ENCODE peak calls at places on chromosomes 7 and 10, in ten cellular contexts. C is fibroblast of lung, Q is IMR-90, G is mammary epithelial cell, V is GM23248, H is neuronal stem cell, I is PC-3, T is osteoblast, E is OCI-LY7, W is H9. N is an unnamed sample.
A peak's percentile ranks its signal among the peaks of the same experiment; 100 is the strongest.

GRCh38 chr10:49139866-49140195 is 6.0 kb upstream of the FAM170B start:
- DNase-seq in W (no peak), Q (peak; percentile 99), T (peak; percentile 96), V (peak; percentile 99), G (peak; percentile 76), C (peak; percentile 96), E (no peak), I (peak; percentile 95), H (no peak), N (no peak)

GRCh38 chr7:18566829-18567228 is 71.3 kb downstream of the HDAC9 start:
- DNase-seq in T (no peak), V (no peak), W (no peak), G (peak; percentile 7), I (no peak), H (no peak), C (no peak), Q (no peak), E (peak; percentile 96), N (no peak)

GRCh38 chr7:54904986-54905385 is 113.8 kb upstream of the EGFR start:
- DNase-seq in H (no peak), G (no peak), I (no peak), T (no peak), Q (no peak), E (no peak), W (no peak), V (no peak), C (no peak), N (no peak)

GRCh38 chr10:118210276-118210675 is 131.8 kb downstream of the FAM204A start:
- DNase-seq in V (peak; percentile 47), C (peak; percentile 0), H (no peak), G (peak; percentile 57), T (no peak), I (no peak), Q (no peak), E (no peak), W (no peak), N (no peak)

GRCh38 chr10:119538632-119539358 is 3.7 kb downstream of the RGS10 start:
- DNase-seq in H (no peak), G (no peak), E (peak; percentile 40), Q (no peak), W (no peak), V (peak; percentile 30), I (peak; percentile 31), C (no peak), T (peak; percentile 75), N (peak; percentile 40)

GRCh38 chr10:15898046-15898445 is 37.7 kb upstream of the MINDY3 start:
- DNase-seq in H (no peak), W (no peak), G (peak; percentile 19), I (peak; percentile 46), C (peak; percentile 5), V (peak; percentile 65), E (peak; percentile 18), Q (peak; percentile 8), T (no peak), N (no peak)

GRCh38 chr10:64430690-64431323 is 909.6 kb downstream of the REEP3 start:
- DNase-seq in Q (no peak), T (no peak), H (peak; percentile 59), E (peak; percentile 1), V (no peak), W (peak; percentile 80), C (no peak), I (peak; percentile 81), G (no peak), N (no peak)

GRCh38 chr7:29588900-29589696 is 25.5 kb downstream of the PRR15 start:
- DNase-seq in C (no peak), Q (peak; percentile 22), H (no peak), V (peak; percentile 52), I (peak; percentile 65), G (no peak), W (peak; percentile 66), T (peak; percentile 58), E (peak; percentile 52), N (peak; percentile 51)

GRCh38 chr10:31769564-31769963 is 159.1 kb downstream of the ARHGAP12 start:
- DNase-seq in T (peak; percentile 93), C (peak; percentile 87), I (peak; percentile 56), G (peak; percentile 74), H (no peak), V (peak; percentile 86), E (no peak), Q (peak; percentile 87), W (no peak), N (no peak)

DNA sequence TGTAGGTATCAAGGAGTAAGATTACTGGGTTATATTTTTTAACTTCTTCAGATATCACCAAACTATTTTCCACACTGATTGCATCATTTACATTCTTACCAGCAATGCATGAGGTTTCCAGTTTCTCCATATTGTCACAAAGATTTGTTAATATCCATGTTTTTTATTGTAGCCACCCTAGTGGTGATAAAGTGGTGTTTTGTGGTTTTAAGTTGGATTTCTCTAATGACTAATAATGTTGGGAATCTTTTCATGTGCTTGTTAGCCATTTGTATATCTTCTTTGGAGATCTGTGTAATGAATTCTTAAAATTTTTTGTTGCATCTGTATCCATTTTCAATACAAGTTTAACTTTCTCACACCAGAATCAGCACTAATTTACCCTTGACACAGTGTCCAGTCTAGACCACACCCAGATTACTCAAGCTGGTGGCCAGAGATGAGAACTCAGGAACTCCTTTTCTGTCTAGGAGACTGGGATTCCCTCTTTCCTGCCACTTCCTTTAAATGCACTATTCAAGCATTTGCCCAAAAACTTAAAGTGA is 67.0 kb upstream of the PLXDC2 start:
- DNase-seq in I (peak; percentile 3), E (no peak), V (peak; percentile 80), Q (peak; percentile 56), G (peak; percentile 54), H (no peak), C (peak; percentile 89), T (peak; percentile 66), W (no peak), N (no peak)
- H2AFZ ChIP-seq in I (no peak overlapping the region), E (no peak overlapping the region), V (no peak overlapping the region), Q (no peak overlapping the region), G (no peak overlapping the region), H (no peak overlapping the region), C (no peak overlapping the region), T (no peak overlapping the region), W (no peak overlapping the region), N (no peak overlapping the region)

GRCh38 chr7:155921804-155922506 is 109.7 kb upstream of the SHH start:
- DNase-seq in V (no peak), T (no peak), E (no peak), W (peak; percentile 57), Q (no peak), G (peak; percentile 75), H (no peak), C (no peak), I (peak; percentile 88), N (no peak)
- H2AFZ ChIP-seq in V (no peak overlapping the region), T (no peak overlapping the region), E (no peak overlapping the region), W (no peak overlapping the region), Q (no peak overlapping the region), G (no peak overlapping the region), H (no peak overlapping the region), C (no peak overlapping the region), I (peak overlapping the region; percentile 47), N (no peak overlapping the region)

GRCh38 chr7:79897166-79897565 is 237.5 kb upstream of the GNAI1 start:
- DNase-seq in G (no peak), C (no peak), Q (peak; percentile 34), W (no peak), T (no peak), H (no peak), E (no peak), V (peak; percentile 12), I (no peak), N (no peak)

DNA sequence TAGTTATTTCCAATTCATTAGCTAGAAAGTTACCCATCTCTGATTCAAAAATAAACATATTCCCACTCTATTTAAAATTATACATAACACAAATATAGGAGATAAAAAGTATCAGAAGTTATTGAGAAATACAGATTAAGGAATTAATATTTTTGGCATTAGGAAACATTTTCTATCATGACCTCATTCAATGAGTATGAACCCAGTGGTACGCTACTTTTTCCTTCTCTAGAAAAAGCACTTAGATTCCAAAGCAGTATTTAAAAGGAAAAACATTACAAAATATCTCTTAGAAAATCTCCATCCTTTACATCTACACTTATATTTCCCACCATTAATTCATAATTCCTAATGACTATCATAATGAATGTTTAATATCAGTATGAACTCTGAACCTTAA is 240.6 kb upstream of the GNAI1 start:
- DNase-seq in H (no peak), Q (peak; percentile 48), G (no peak), I (no peak), T (no peak), W (no peak), V (peak; percentile 37), C (peak; percentile 1), E (no peak), N (no peak)
- H2AFZ ChIP-seq in H (no peak overlapping the region), Q (no peak overlapping the region), G (no peak overlapping the region), I (no peak overlapping the region), T (no peak overlapping the region), W (no peak overlapping the region), V (peak overlapping the region; percentile 2), C (no peak overlapping the region), E (no peak overlapping the region), N (no peak overlapping the region)

DNA sequence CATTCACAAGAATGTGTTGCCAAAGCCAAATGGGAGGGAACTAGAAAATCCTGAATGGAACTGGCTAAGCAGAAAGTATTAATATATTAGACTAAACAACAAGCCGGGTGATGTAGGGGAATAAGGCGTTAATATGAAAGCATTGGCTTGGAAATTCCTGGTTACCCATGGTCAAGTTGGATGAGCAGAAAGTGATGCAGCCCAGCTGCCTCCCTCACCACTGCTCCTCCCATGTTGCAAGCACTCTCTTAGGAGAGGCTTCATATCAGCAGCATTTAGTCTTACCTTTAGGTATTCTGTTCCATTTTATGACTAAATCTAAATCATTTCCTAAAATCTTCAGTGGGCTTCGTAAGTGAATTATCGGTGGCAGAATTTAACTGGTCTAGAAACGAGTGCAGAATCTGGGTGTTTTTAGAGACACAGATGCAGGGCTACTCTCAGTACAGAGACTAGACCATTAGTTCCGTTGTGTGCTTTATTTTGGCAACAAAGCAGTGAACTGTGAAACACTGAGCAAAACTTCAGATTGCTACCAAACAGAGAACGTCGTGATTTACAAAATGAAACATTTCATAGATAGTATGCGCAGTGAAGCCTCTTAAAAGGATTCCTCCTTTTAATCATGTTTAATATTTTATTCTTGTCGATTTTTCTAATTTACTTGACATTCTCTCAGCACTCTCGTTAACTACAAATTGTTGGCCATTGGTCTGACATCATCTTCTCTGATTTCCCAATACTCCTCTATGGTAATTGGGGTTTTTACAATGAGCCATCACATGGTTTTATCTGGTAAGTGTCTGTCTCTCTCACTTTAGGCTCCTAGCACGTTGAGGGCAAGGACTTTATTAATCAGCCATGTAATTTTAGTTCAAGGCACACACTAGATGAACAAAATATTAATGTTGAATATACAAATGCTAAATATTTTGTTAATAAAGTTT is 22.0 kb upstream of the HGF start:
- DNase-seq in H (no peak), V (no peak), Q (peak; percentile 19), G (no peak), W (no peak), T (no peak), C (no peak), E (peak; percentile 39), I (no peak), N (no peak)
- H2AFZ ChIP-seq in H (no peak overlapping the region), V (no peak overlapping the region), Q (no peak overlapping the region), G (no peak overlapping the region), W (no peak overlapping the region), T (no peak overlapping the region), C (peak overlapping the region; percentile 18), E (peak overlapping the region; percentile 70), I (no peak overlapping the region), N (no peak overlapping the region)

DNA sequence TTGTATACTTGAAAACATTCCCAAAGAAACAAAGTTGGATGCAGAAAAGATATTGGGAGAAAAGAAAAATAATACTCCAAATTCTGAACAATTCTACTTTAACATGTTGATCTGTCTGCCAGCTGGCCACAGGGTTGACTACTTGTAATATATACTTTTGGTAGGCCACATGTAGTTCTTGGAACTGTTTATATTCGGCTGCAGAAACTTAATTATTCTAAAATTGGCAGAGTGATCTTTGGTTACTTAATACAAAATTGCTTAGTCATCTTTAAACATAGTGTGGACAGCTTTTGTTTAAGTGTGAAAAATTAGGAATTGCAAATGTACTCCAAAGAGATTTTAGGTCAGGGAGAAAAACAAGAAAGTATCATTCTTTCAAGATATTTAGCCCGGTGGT is 76.0 kb downstream of the CALD1 start:
- DNase-seq in C (peak; percentile 65), V (peak; percentile 35), Q (no peak), I (no peak), E (no peak), G (no peak), W (no peak), T (no peak), H (no peak), N (no peak)
- H2AFZ ChIP-seq in C (no peak overlapping the region), V (no peak overlapping the region), Q (no peak overlapping the region), I (no peak overlapping the region), E (peak overlapping the region; percentile 47), G (no peak overlapping the region), W (no peak overlapping the region), T (no peak overlapping the region), H (no peak overlapping the region), N (no peak overlapping the region)